ENCODE peak calls at places on chromosomes 16 and 17, in five cellular contexts. C, T, Z, W and A are unnamed samples.
A peak's percentile ranks its signal among the peaks of the same experiment; 100 is the strongest.

GRCh38 chr16:31107465-31107867 is 720 bp upstream of the BCKDK start:
- DNase-seq in W (no peak), Z (no peak), T (no peak), C (no peak), A (no peak)

GRCh38 chr16:55542459-55543082 is 23.9 kb upstream of the CAPNS2 start:
- DNase-seq in Z (no peak), W (no peak), C (no peak), T (no peak), A (no peak)

GRCh38 chr16:19419691-19420060 is 2.0 kb downstream of the TMC5 start:
- DNase-seq in Z (no peak), T (no peak), W (no peak), C (no peak), A (no peak)

GRCh38 chr17:39229274-39229913 is 3.6 kb upstream of the STAC2 start:
- DNase-seq in W (no peak), T (no peak), Z (no peak), C (no peak), A (no peak)

GRCh38 chr17:83071966-83072562 is 7.3 kb upstream of the METRNL start:
- DNase-seq in Z (no peak), W (no peak), C (no peak), T (no peak), A (no peak)

GRCh38 chr17:39684369-39685043 is 3.4 kb downstream of the PGAP3 start:
- DNase-seq in W (no peak), Z (no peak), C (no peak), T (no peak), A (peak; percentile 58)

GRCh38 chr16:81946206-81946605 is 65.1 kb downstream of the SDR42E1 start:
- DNase-seq in T (no peak), Z (no peak), C (no peak), W (no peak), A (no peak)

GRCh38 chr17:80084773-80085172 is 16.6 kb upstream of the GAA start:
- DNase-seq in Z (no peak), W (no peak), T (no peak), C (no peak), A (no peak)

GRCh38 chr17:39755550-39756375 is 18.0 kb downstream of the GRB7 start:
- DNase-seq in T (no peak), C (no peak), W (no peak), Z (no peak), A (no peak)

GRCh38 chr17:622356-622755 is 92.3 kb downstream of the VPS53 start:
- DNase-seq in Z (no peak), C (no peak), T (no peak), W (no peak), A (no peak)

GRCh38 chr17:49445561-49445960 is 30.9 kb upstream of the PHB1 start:
- DNase-seq in W (no peak), Z (no peak), C (no peak), T (no peak), A (no peak)

GRCh38 chr16:68512742-68513141 is 26.3 kb upstream of the ZFP90 start:
- DNase-seq in T (no peak), Z (no peak), W (no peak), C (no peak), A (no peak)

GRCh38 chr17:48351916-48352332 is 78.1 kb downstream of the SKAP1 start:
- DNase-seq in W (no peak), T (no peak), Z (no peak), C (no peak), A (no peak)

GRCh38 chr16:87938412-87938949 is 2.2 kb upstream of the CA5A start:
- DNase-seq in Z (no peak), C (no peak), T (no peak), W (no peak), A (no peak)

GRCh38 chr16:87939562-87940423 is 3.5 kb upstream of the CA5A start:
- DNase-seq in W (no peak), Z (no peak), T (no peak), C (no peak), A (peak; percentile 55)

GRCh38 chr16:87946596-87947350 is 4.5 kb upstream of the BANP start:
- DNase-seq in Z (no peak), T (no peak), W (no peak), C (peak; percentile 50), A (no peak)

GRCh38 chr16:87945351-87946042 is 5.7 kb upstream of the BANP start:
- DNase-seq in C (peak; percentile 89), W (no peak), T (peak; percentile 67), Z (peak; percentile 81), A (peak; percentile 89)

GRCh38 chr16:87942680-87943079 is 6.4 kb upstream of the CA5A start:
- DNase-seq in C (no peak), W (no peak), T (no peak), Z (no peak), A (no peak)
- H3K27ac ChIP-seq in C (no peak overlapping the region), W (no peak overlapping the region), T (no peak overlapping the region), Z (no peak overlapping the region), A (no peak overlapping the region)

GRCh38 chr17:7380321-7380720 is 568 bp upstream of the TNK1 start:
- DNase-seq in C (peak; percentile 73), W (no peak), T (peak; percentile 38), Z (peak; percentile 28), A (no peak)
- H3K27ac ChIP-seq in C (no peak overlapping the region), W (peak overlapping the region; percentile 18), T (peak overlapping the region; percentile 82), Z (no peak overlapping the region), A (peak overlapping the region; percentile 66)

GRCh38 chr17:18233803-18234518 is 8.5 kb downstream of the LLGL1 start:
- DNase-seq in Z (no peak), T (no peak), W (no peak), C (no peak), A (no peak)

GRCh38 chr17:18237461-18237860 is 12.0 kb downstream of the LLGL1 start:
- DNase-seq in T (no peak), Z (no peak), C (no peak), W (no peak), A (no peak)

GRCh38 chr17:18236494-18236893 is 11.1 kb downstream of the LLGL1 start:
- DNase-seq in C (no peak), T (no peak), W (no peak), Z (no peak), A (no peak)

GRCh38 chr17:18234853-18235380 is 9.5 kb downstream of the LLGL1 start:
- DNase-seq in Z (no peak), T (no peak), W (no peak), C (no peak), A (no peak)

GRCh38 chr17:18235743-18236256 is 10.4 kb downstream of the LLGL1 start:
- DNase-seq in W (no peak), Z (no peak), C (no peak), T (peak; percentile 48), A (no peak)
- H3K27ac ChIP-seq in W (no peak overlapping the region), Z (peak overlapping the region; percentile 100), C (no peak overlapping the region), T (no peak overlapping the region), A (no peak overlapping the region)

GRCh38 chr17:81102352-81102751 is 63.0 kb upstream of the PVALEF start:
- DNase-seq in W (no peak), Z (no peak), T (no peak), C (no peak), A (no peak)
- H3K27ac ChIP-seq in W (no peak overlapping the region), Z (no peak overlapping the region), T (no peak overlapping the region), C (no peak overlapping the region), A (no peak overlapping the region)